ENCODE peak calls at places on chromosome 13, in five cellular contexts. O is globus pallidus, A is heart right ventricle, P is PC-9, D is ELR. T is an unnamed sample.
A peak's percentile ranks its signal among the peaks of the same experiment; 100 is the strongest.

GRCh38 chr13:46951516-46951915 is 54.7 kb upstream of the HTR2A start:
- DNase-seq in O (no peak), A (no peak), P (peak; percentile 80), D (peak; percentile 70), T (no peak)

GRCh38 chr13:33051632-33052031 is 35.4 kb downstream of the KL start:
- DNase-seq in O (no peak), A (no peak), P (no peak), D (no peak), T (no peak)

GRCh38 chr13:44431150-44431549 is 57.5 kb downstream of the SERP2 start:
- DNase-seq in O (no peak), A (no peak), P (no peak), D (no peak), T (no peak)

GRCh38 chr13:74778087-74778486 is 643.9 kb upstream of the KLF12 start:
- DNase-seq in O (no peak), A (no peak), P (no peak), D (no peak), T (no peak)

GRCh38 chr13:96200810-96201209 is 110.9 kb downstream of the HS6ST3 start:
- DNase-seq in O (no peak), A (no peak), P (no peak), D (no peak), T (no peak)

GRCh38 chr13:41633776-41634175 is 176.4 kb downstream of the RGCC start:
- DNase-seq in O (no peak), A (no peak), P (no peak), D (no peak), T (no peak)

GRCh38 chr13:74560325-74560724 is 426.1 kb upstream of the KLF12 start:
- DNase-seq in O (no peak), A (no peak), P (no peak), D (no peak), T (no peak)

GRCh38 chr13:97191143-97191542 is 31.0 kb upstream of the MBNL2 start:
- DNase-seq in O (peak; percentile 57), A (no peak), P (no peak), D (no peak), T (no peak)

GRCh38 chr13:110023729-110024645 is 237.6 kb upstream of the IRS2 start:
- DNase-seq in O (peak; percentile 16), A (peak; percentile 47), P (no peak), D (no peak), T (no peak)

GRCh38 chr13:98274921-98275487 is 97.9 kb upstream of the RNF113B start:
- DNase-seq in O (no peak), A (no peak), P (no peak), D (no peak), T (no peak)

GRCh38 chr13:111610077-111610476 is 289.6 kb downstream of the TEX29 start:
- DNase-seq in O (no peak), A (no peak), P (no peak), D (no peak), T (no peak)

GRCh38 chr13:33153421-33154381 is 131.9 kb downstream of the STARD13 start:
- DNase-seq in O (peak; percentile 30), A (peak; percentile 49), P (peak; percentile 48), D (no peak), T (no peak)

GRCh38 chr13:99985886-99986527 is 4.4 kb downstream of the ZIC2 start:
- DNase-seq in O (no peak), A (no peak), P (no peak), D (no peak), T (no peak)

GRCh38 chr13:99496322-99497142 is 4.7 kb upstream of the TM9SF2 start:
- DNase-seq in O (peak; percentile 65), A (peak; percentile 21), P (peak; percentile 96), D (peak; percentile 37), T (peak; percentile 59)

GRCh38 chr13:23673867-23674605 is 103.8 kb downstream of the TNFRSF19 start:
- DNase-seq in O (no peak), A (no peak), P (no peak), D (no peak), T (no peak)

GRCh38 chr13:77749481-77749880 is 52.0 kb downstream of the SLAIN1 start:
- DNase-seq in O (no peak), A (no peak), P (no peak), D (peak; percentile 3), T (no peak)

GRCh38 chr13:92951273-92951820 is 275.3 kb upstream of the GPC6 start:
- DNase-seq in O (no peak), A (no peak), P (no peak), D (no peak), T (no peak)

GRCh38 chr13:98606296-98606695 is 29.4 kb upstream of the STK24 start:
- DNase-seq in O (no peak), A (no peak), P (peak; percentile 61), D (no peak), T (no peak)